ENCODE peak calls at places on chromosomes 5 and 9, in four cellular contexts. D is K562, Q is GM12878, W is HepG2. G is an unnamed sample.
A peak's percentile ranks its signal among the peaks of the same experiment; 100 is the strongest.

GRCh38 chr5:53543401-53543800 is 17.0 kb upstream of the NDUFS4 start:
- DNase-seq in D (peak; percentile 25), Q (no peak), W (no peak), G (no peak)

GRCh38 chr9:35904966-35905781 is 828 bp upstream of the HRCT1 start:
- DNase-seq in D (no peak), Q (no peak), W (no peak), G (no peak)

GRCh38 chr5:7047862-7048261 is 334.6 kb downstream of the TENT4A start:
- DNase-seq in D (no peak), Q (no peak), W (peak; percentile 12), G (no peak)

GRCh38 chr9:129617167-129617566 is 3.7 kb downstream of the C9orf50 start:
- DNase-seq in D (peak; percentile 39), Q (no peak), W (no peak), G (peak; percentile 31)

GRCh38 chr5:170360712-170361501 is 28.3 kb downstream of the KCNMB1 start:
- DNase-seq in D (no peak), Q (no peak), W (no peak), G (no peak)

GRCh38 chr9:123438821-123439220 is 82.8 kb downstream of the CRB2 start:
- DNase-seq in D (no peak), Q (no peak), W (peak; percentile 64), G (peak; percentile 21)

GRCh38 chr5:58322453-58322852 is 137.4 kb downstream of the PLK2 start:
- DNase-seq in D (no peak), Q (no peak), W (no peak), G (peak; percentile 68)

GRCh38 chr9:82419827-82420486 is 431.4 kb downstream of the SPATA31D1 start:
- DNase-seq in D (no peak), Q (no peak), W (no peak), G (no peak)

DNA sequence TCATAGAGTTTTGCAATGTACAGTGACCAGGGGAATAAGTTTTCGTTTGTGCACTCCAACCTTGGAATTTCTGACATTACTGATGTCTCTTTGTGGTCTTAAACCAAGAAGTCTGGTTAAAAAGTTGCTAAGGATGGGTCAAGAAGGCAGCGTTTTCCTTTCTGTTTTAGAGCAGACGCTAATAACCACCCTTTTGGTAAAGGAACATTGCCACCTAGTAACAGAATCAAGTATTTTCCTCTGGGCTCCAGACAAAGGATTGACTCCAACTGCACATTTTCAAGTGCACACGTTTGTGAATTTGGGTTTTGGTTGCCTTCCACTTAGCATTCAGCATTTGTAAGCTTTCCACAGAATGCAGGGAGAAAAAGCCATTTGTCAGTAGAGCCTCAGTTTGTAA is 22.2 kb upstream of the CEP78 start:
- DNase-seq in D (no peak), Q (no peak), W (peak; percentile 5), G (peak; percentile 77)
- TF ChIP-seq MYC in D (no peak), Q (no peak), W (no peak), G (no peak)

DNA sequence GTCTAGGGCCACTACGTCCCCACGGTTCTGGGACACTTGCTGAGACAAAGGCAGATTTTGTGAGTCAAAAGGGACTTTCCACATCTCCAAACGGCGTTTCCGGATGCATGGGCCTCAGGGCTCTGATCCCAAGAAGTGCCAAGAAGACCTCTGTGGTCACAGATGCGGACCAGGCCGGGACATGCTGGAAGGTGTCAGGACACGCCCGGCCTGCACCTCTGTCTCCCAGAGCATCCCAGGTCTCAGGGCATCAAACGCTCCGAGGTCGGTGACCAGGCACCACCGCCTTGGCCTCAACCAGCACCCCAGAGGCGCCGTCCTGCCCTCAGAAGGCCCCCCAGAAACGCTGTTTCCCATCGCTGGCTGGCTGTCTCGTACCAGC is 27.9 kb upstream of the SLC12A7 start:
- DNase-seq in D (no peak), Q (no peak), W (no peak), G (no peak)
- TF ChIP-seq EZH2 in D (no peak), Q (no peak), W (no peak), G (no peak)

DNA sequence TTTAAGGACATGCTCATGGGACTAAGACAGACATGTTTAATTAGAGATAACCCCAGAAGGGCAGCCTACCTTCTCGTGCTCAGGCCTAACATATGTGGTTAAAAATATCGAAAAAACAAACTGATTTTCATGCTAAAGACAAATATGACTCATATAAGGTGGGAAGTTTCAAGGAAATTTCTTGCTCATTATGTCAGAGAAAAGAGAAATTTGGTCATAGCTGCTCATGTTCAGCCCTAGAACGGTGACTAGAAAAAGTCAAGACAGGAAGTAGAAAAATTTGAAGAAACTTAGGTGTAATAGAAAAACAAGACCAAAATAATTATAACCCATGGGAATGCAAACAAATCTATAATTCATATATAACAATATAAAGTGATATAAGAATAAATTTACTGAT is 120.6 kb downstream of the PRDM9 start:
- DNase-seq in D (no peak), Q (no peak), W (no peak), G (no peak)
- H2AFZ ChIP-seq in D (no peak overlapping the region), Q (no peak overlapping the region), W (no peak overlapping the region), G (no peak overlapping the region)

DNA sequence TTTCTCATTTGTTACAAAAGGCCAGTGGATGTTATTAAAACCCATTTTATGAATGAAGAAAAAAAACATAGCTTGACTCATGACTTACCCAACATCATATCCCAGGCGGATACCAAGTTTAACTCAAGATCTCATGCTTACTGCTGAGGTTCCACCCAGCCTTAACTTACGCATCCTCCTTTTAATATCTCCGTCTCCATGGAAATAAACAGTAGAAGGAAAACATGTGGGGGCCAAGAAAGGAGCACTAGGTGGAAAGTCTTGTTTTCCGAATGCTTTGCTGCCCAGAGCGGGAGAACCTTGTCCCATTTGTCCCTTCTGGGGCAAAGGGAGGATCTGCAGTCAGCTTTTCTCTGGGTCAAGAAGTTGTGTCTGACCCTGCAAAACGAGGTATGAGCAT is 44.1 kb downstream of the ANGPTL2 start:
- DNase-seq in D (no peak), Q (no peak), W (no peak), G (no peak)
- TF ChIP-seq MYC in D (no peak), Q (no peak), W (no peak), G (no peak)

GRCh38 chr9:131546336-131547084 is 1.2 kb downstream of the PRRT1B start:
- DNase-seq in D (no peak), Q (no peak), W (peak; percentile 68), G (peak; percentile 15)
- TF ChIP-seq EZH2 in D (no peak), Q (no peak), W (no peak), G (peak; percentile 57)

GRCh38 chr9:80995759-80996158 is 693.6 kb downstream of the TLE1 start:
- DNase-seq in D (no peak), Q (no peak), W (no peak), G (no peak)
- H2AFZ ChIP-seq in D (no peak overlapping the region), Q (no peak overlapping the region), W (no peak overlapping the region), G (no peak overlapping the region)

G was measured in endothelial cell of umbilical vein.